ENCODE peak calls at places on chromosomes 11 and 22, in nine cellular contexts. F, S, E, Y, U, W, J, X and V are unnamed samples.

GRCh38 chr22:46245515-46245914 is 4.6 kb downstream of the CDPF1 start:
- DNase-seq in Y (no peak), S (no peak), J (no peak), F (peak; percentile 31), U (no peak), E (no peak), X (no peak), W (no peak), V (no peak)

GRCh38 chr22:29337631-29338284 is 22.3 kb upstream of the RASL10A start:
- DNase-seq in J (no peak), S (no peak), E (no peak), F (no peak), U (no peak), W (no peak), X (no peak), Y (no peak), V (no peak)

GRCh38 chr11:33461726-33462125 is 204.5 kb downstream of the HIPK3 start:
- DNase-seq in E (no peak), U (no peak), W (peak; percentile 26), F (no peak), X (no peak), Y (no peak), J (no peak), S (no peak), V (no peak)

GRCh38 chr11:10908215-10908990 is 50.5 kb upstream of the ZBED5 start:
- DNase-seq in U (peak; percentile 74), X (no peak), Y (peak; percentile 80), J (peak; percentile 86), W (peak; percentile 99), F (no peak), E (no peak), S (no peak), V (peak; percentile 23)

GRCh38 chr11:60935676-60936442 is 11.6 kb downstream of the TMEM132A start:
- DNase-seq in F (no peak), U (no peak), X (no peak), J (no peak), Y (no peak), E (no peak), W (no peak), S (no peak), V (no peak)

GRCh38 chr11:132427611-132428010 is 1057.2 kb downstream of the NTM start:
- DNase-seq in F (no peak), U (peak; percentile 19), J (no peak), W (peak; percentile 57), X (no peak), Y (no peak), S (no peak), E (no peak), V (no peak)

GRCh38 chr11:134454146-134454690 is 42.2 kb upstream of the B3GAT1 start:
- DNase-seq in Y (no peak), F (no peak), E (no peak), W (no peak), J (no peak), S (peak; percentile 56), U (no peak), X (no peak), V (no peak)

GRCh38 chr11:134283461-134284230 is 7.5 kb downstream of the GLB1L3 start:
- DNase-seq in W (no peak), U (no peak), E (no peak), F (no peak), Y (no peak), S (no peak), J (no peak), X (no peak), V (no peak)

GRCh38 chr11:72083414-72083813 is 2.8 kb downstream of the LRRC51 start:
- DNase-seq in U (no peak), S (no peak), Y (no peak), E (no peak), W (no peak), X (no peak), F (no peak), J (no peak), V (no peak)

GRCh38 chr11:129440028-129440630 is 64.5 kb downstream of the BARX2 start:
- DNase-seq in Y (no peak), E (no peak), U (peak; percentile 16), J (no peak), X (no peak), S (no peak), F (no peak), W (no peak), V (no peak)

GRCh38 chr22:28442264-28442950 is 237.2 kb downstream of the TTC28 start:
- DNase-seq in F (peak; percentile 86), X (peak; percentile 3), J (no peak), S (peak; percentile 85), E (peak; percentile 75), Y (no peak), U (peak; percentile 82), W (peak; percentile 81), V (peak; percentile 48)

GRCh38 chr22:34722901-34723300 is 343.1 kb upstream of the ISX start:
- DNase-seq in J (no peak), E (no peak), W (no peak), S (no peak), F (no peak), X (no peak), Y (no peak), U (no peak), V (no peak)

GRCh38 chr11:119999220-119999619 is 138.7 kb downstream of the TRIM29 start:
- DNase-seq in F (no peak), Y (no peak), X (no peak), J (no peak), S (no peak), W (peak; percentile 3), U (no peak), E (no peak), V (no peak)

GRCh38 chr11:61918251-61919112 is 1.1 kb upstream of the RAB3IL1 start:
- DNase-seq in F (no peak), W (no peak), S (peak; percentile 78), U (no peak), X (no peak), J (no peak), Y (no peak), E (no peak), V (no peak)

GRCh38 chr11:120893431-120894206 is 130.3 kb upstream of the TBCEL start:
- DNase-seq in J (no peak), S (no peak), U (no peak), Y (no peak), W (no peak), F (no peak), X (no peak), E (no peak), V (no peak)

GRCh38 chr11:134752964-134753804 is 341.1 kb upstream of the B3GAT1 start:
- DNase-seq in J (no peak), E (no peak), F (no peak), U (no peak), X (no peak), S (no peak), W (no peak), Y (no peak), V (no peak)

GRCh38 chr22:42772647-42773046 is 52.0 kb upstream of the A4GALT start:
- DNase-seq in E (no peak), S (no peak), Y (no peak), U (no peak), W (no peak), J (no peak), F (no peak), X (no peak), V (no peak)

GRCh38 chr11:77779935-77780334 is 40.6 kb downstream of the RSF1 start:
- DNase-seq in X (no peak), F (no peak), W (peak; percentile 50), Y (no peak), J (peak; percentile 3), S (no peak), U (no peak), E (no peak), V (no peak)

GRCh38 chr22:35230839-35231584 is 26.3 kb upstream of the HMGXB4 start:
- DNase-seq in J (no peak), U (no peak), E (no peak), Y (no peak), F (no peak), W (peak; percentile 45), X (peak; percentile 3), S (no peak), V (peak; percentile 85)

GRCh38 chr11:3208272-3208671 is 10.3 kb downstream of the MRGPRG start:
- DNase-seq in X (no peak), E (no peak), S (no peak), Y (no peak), F (no peak), U (no peak), J (no peak), W (no peak), V (no peak)

GRCh38 chr11:35146074-35146521 is 7.1 kb downstream of the CD44 start:
- DNase-seq in Y (no peak), X (no peak), J (no peak), E (no peak), U (no peak), F (no peak), W (no peak), S (no peak), V (no peak)

GRCh38 chr11:34564406-34564805 is 50.8 kb upstream of the ELF5 start:
- DNase-seq in J (no peak), W (peak; percentile 43), U (peak; percentile 16), E (no peak), Y (no peak), X (no peak), S (no peak), F (no peak), V (no peak)

GRCh38 chr22:20235453-20235991 is 32.6 kb downstream of the RTN4R start:
- DNase-seq in E (no peak), S (no peak), W (no peak), F (no peak), X (no peak), Y (no peak), J (no peak), U (no peak), V (no peak)

GRCh38 chr22:24827305-24827704 is 21.3 kb downstream of the SGSM1 start:
- DNase-seq in U (no peak), J (no peak), Y (no peak), W (no peak), F (no peak), S (no peak), E (no peak), X (no peak), V (no peak)

GRCh38 chr11:128894685-128895084 is 3.5 kb downstream of the KCNJ5 start:
- DNase-seq in X (no peak), U (no peak), S (peak; percentile 53), E (no peak), Y (no peak), W (no peak), J (no peak), F (no peak), V (no peak)